ENCODE peak calls at places on chromosome 19, in five cellular contexts. One of them, this sample, is unnamed.
A peak's percentile ranks its signal among the peaks of the same experiment; 100 is the strongest.

GRCh38 chr19:48249502-48250014 is 6.2 kb downstream of the CARD8 start:
- DNase-seq in hypothalamus: no peak
- DNase-seq in heart left ventricle: peak; percentile 52
- DNase-seq in activated CD8-positive, alpha-beta T cell treated with anti-CD3 and anti-CD28 coated beads for 36 hours: peak; percentile 95
- DNase-seq in anterior cingulate cortex: no peak
- DNase-seq in this sample: no peak

GRCh38 chr19:2329528-2329927 is 1.0 kb downstream of the SPPL2B start:
- DNase-seq in anterior cingulate cortex: no peak
- DNase-seq in heart left ventricle: no peak
- DNase-seq in activated CD8-positive, alpha-beta T cell treated with anti-CD3 and anti-CD28 coated beads for 36 hours: no peak
- DNase-seq in hypothalamus: no peak
- DNase-seq in this sample: no peak

GRCh38 chr19:58544591-58545285 is 874 bp downstream of the TRIM28 start:
- DNase-seq in hypothalamus: no peak
- DNase-seq in anterior cingulate cortex: no peak
- DNase-seq in activated CD8-positive, alpha-beta T cell treated with anti-CD3 and anti-CD28 coated beads for 36 hours: peak; percentile 47
- DNase-seq in heart left ventricle: peak; percentile 48
- DNase-seq in this sample: peak; percentile 49

GRCh38 chr19:2592824-2593223 is 109.7 kb downstream of the GNG7 start:
- DNase-seq in anterior cingulate cortex: no peak
- DNase-seq in activated CD8-positive, alpha-beta T cell treated with anti-CD3 and anti-CD28 coated beads for 36 hours: no peak
- DNase-seq in hypothalamus: no peak
- DNase-seq in heart left ventricle: no peak
- DNase-seq in this sample: no peak

GRCh38 chr19:54469496-54469934 is 3.6 kb downstream of the CDC42EP5 start:
- DNase-seq in hypothalamus: no peak
- DNase-seq in heart left ventricle: peak; percentile 80
- DNase-seq in anterior cingulate cortex: no peak
- DNase-seq in activated CD8-positive, alpha-beta T cell treated with anti-CD3 and anti-CD28 coated beads for 36 hours: no peak
- DNase-seq in this sample: peak; percentile 55

GRCh38 chr19:1865172-1866010 is 2.0 kb upstream of the KLF16 start:
- DNase-seq in hypothalamus: no peak
- DNase-seq in activated CD8-positive, alpha-beta T cell treated with anti-CD3 and anti-CD28 coated beads for 36 hours: no peak
- DNase-seq in heart left ventricle: peak; percentile 36
- DNase-seq in anterior cingulate cortex: no peak
- DNase-seq in this sample: no peak

GRCh38 chr19:36771275-36772231 is 1.1 kb downstream of the ZNF850 start:
- DNase-seq in anterior cingulate cortex: no peak
- DNase-seq in activated CD8-positive, alpha-beta T cell treated with anti-CD3 and anti-CD28 coated beads for 36 hours: peak; percentile 83
- DNase-seq in hypothalamus: no peak
- DNase-seq in heart left ventricle: peak; percentile 76
- DNase-seq in this sample: no peak

GRCh38 chr19:1315470-1316166 is 29.9 kb downstream of the EFNA2 start:
- DNase-seq in hypothalamus: no peak
- DNase-seq in anterior cingulate cortex: no peak
- DNase-seq in activated CD8-positive, alpha-beta T cell treated with anti-CD3 and anti-CD28 coated beads for 36 hours: peak; percentile 46
- DNase-seq in heart left ventricle: peak; percentile 67
- DNase-seq in this sample: peak; percentile 92

GRCh38 chr19:53877361-53877766 is 4.6 kb upstream of the PRKCG start:
- DNase-seq in activated CD8-positive, alpha-beta T cell treated with anti-CD3 and anti-CD28 coated beads for 36 hours: peak; percentile 61
- DNase-seq in heart left ventricle: no peak
- DNase-seq in hypothalamus: no peak
- DNase-seq in anterior cingulate cortex: no peak
- DNase-seq in this sample: no peak

GRCh38 chr19:42488783-42489521 is 39.3 kb downstream of the CEACAM1 start:
- DNase-seq in activated CD8-positive, alpha-beta T cell treated with anti-CD3 and anti-CD28 coated beads for 36 hours: no peak
- DNase-seq in hypothalamus: no peak
- DNase-seq in heart left ventricle: no peak
- DNase-seq in anterior cingulate cortex: no peak
- DNase-seq in this sample: no peak

GRCh38 chr19:23981863-23982262 is 67.2 kb downstream of the ZNF726 start:
- DNase-seq in heart left ventricle: no peak
- DNase-seq in hypothalamus: no peak
- DNase-seq in activated CD8-positive, alpha-beta T cell treated with anti-CD3 and anti-CD28 coated beads for 36 hours: no peak
- DNase-seq in anterior cingulate cortex: no peak
- DNase-seq in this sample: no peak

GRCh38 chr19:3061214-3062161 is 807 bp downstream of the TLE5 start:
- DNase-seq in heart left ventricle: peak; percentile 78
- DNase-seq in activated CD8-positive, alpha-beta T cell treated with anti-CD3 and anti-CD28 coated beads for 36 hours: peak; percentile 69
- DNase-seq in anterior cingulate cortex: no peak
- DNase-seq in hypothalamus: no peak
- DNase-seq in this sample: peak; percentile 38

GRCh38 chr19:13781547-13781946 is 7.3 kb downstream of the C19orf53 start:
- DNase-seq in anterior cingulate cortex: no peak
- DNase-seq in hypothalamus: no peak
- DNase-seq in activated CD8-positive, alpha-beta T cell treated with anti-CD3 and anti-CD28 coated beads for 36 hours: no peak
- DNase-seq in heart left ventricle: peak; percentile 75
- DNase-seq in this sample: no peak

GRCh38 chr19:18488403-18488723 is 33.5 kb downstream of the ELL start:
- DNase-seq in activated CD8-positive, alpha-beta T cell treated with anti-CD3 and anti-CD28 coated beads for 36 hours: no peak
- DNase-seq in anterior cingulate cortex: no peak
- DNase-seq in hypothalamus: no peak
- DNase-seq in heart left ventricle: no peak
- DNase-seq in this sample: no peak

GRCh38 chr19:54154603-54155345 is 4.7 kb downstream of the LENG1 start:
- DNase-seq in anterior cingulate cortex: no peak
- DNase-seq in heart left ventricle: no peak
- DNase-seq in hypothalamus: no peak
- DNase-seq in activated CD8-positive, alpha-beta T cell treated with anti-CD3 and anti-CD28 coated beads for 36 hours: peak; percentile 75
- DNase-seq in this sample: no peak

GRCh38 chr19:5166262-5166661 is 174.3 kb downstream of the PTPRS start:
- DNase-seq in heart left ventricle: no peak
- DNase-seq in activated CD8-positive, alpha-beta T cell treated with anti-CD3 and anti-CD28 coated beads for 36 hours: no peak
- DNase-seq in hypothalamus: no peak
- DNase-seq in anterior cingulate cortex: no peak
- DNase-seq in this sample: no peak

GRCh38 chr19:46787040-46787330 is 1.4 kb downstream of the SLC1A5 start:
- DNase-seq in anterior cingulate cortex: no peak
- DNase-seq in hypothalamus: no peak
- DNase-seq in activated CD8-positive, alpha-beta T cell treated with anti-CD3 and anti-CD28 coated beads for 36 hours: no peak
- DNase-seq in heart left ventricle: no peak
- DNase-seq in this sample: no peak